ENCODE peak calls at places on chromosomes 3 and 15, in seven cellular contexts. N, H, V, Y, E, U and C are unnamed samples.

GRCh38 chr3:113234688-113235260 is 23.4 kb downstream of the BOC start:
- DNase-seq in N (no peak), H (no peak), V (no peak), Y (no peak), E (no peak), U (no peak), C (no peak)

GRCh38 chr3:101677436-101678286 is 729 bp upstream of the ZBTB11 start:
- DNase-seq in N (no peak), H (peak; percentile 41), V (no peak), Y (no peak), E (no peak), U (no peak), C (no peak)

GRCh38 chr3:118889691-118890090 is 145.0 kb downstream of the IGSF11 start:
- DNase-seq in N (no peak), H (no peak), V (no peak), Y (no peak), E (no peak), U (no peak), C (no peak)

GRCh38 chr3:113769551-113769950 is 22.7 kb downstream of the ATP6V1A start:
- DNase-seq in N (no peak), H (no peak), V (no peak), Y (no peak), E (no peak), U (peak; percentile 53), C (peak; percentile 54)

GRCh38 chr3:99529265-99529664 is 109.1 kb upstream of the COL8A1 start:
- DNase-seq in N (no peak), H (no peak), V (no peak), Y (no peak), E (no peak), U (no peak), C (no peak)

GRCh38 chr15:66641485-66642313 is 60.3 kb upstream of the SMAD6 start:
- DNase-seq in N (no peak), H (no peak), V (no peak), Y (no peak), E (no peak), U (no peak), C (no peak)

GRCh38 chr15:81091889-81092558 is 42.0 kb upstream of the CFAP161 start:
- DNase-seq in N (peak; percentile 93), H (no peak), V (no peak), Y (no peak), E (no peak), U (no peak), C (peak; percentile 88)

GRCh38 chr15:35376701-35377100 is 169.3 kb downstream of the DPH6 start:
- DNase-seq in N (no peak), H (no peak), V (no peak), Y (no peak), E (no peak), U (no peak), C (no peak)

GRCh38 chr3:23668430-23668904 is 137.3 kb upstream of the UBE2E1 start:
- DNase-seq in N (peak; percentile 72), H (no peak), V (no peak), Y (no peak), E (no peak), U (peak; percentile 63), C (peak; percentile 54)